ENCODE peak calls at places on chromosomes 7 and 10, in nine cellular contexts. One of them, this sample, is unnamed.

GRCh38 chr10:1544209-1544673 is 193.1 kb downstream of the ADARB2 start:
- DNase-seq in endothelial cell: no peak
- DNase-seq in type B pancreatic cell: no peak
- DNase-seq in ELR: no peak
- DNase-seq in stromal cell of bone marrow: no peak
- DNase-seq in stimulated activated CD4-positive, alpha-beta T cell treated with anti-CD3 and anti-CD28 coated beads, Interleukin-2, amount 100 ng/mL, for 24 hours: no peak
- DNase-seq in germinal center: no peak
- DNase-seq in activated naive CD4-positive, alpha-beta T cell treated with anti-CD3 and anti-CD28 coated beads, Interleukin-2, amount 50 U/mL, for 72 hours: peak; percentile 26
- DNase-seq in iris pigment epithelial cell: no peak
- DNase-seq in this sample: no peak

GRCh38 chr10:79344502-79345195 is 2.6 kb upstream of the PPIF start:
- DNase-seq in endothelial cell: no peak
- DNase-seq in type B pancreatic cell: peak; percentile 27
- DNase-seq in ELR: no peak
- DNase-seq in stromal cell of bone marrow: no peak
- DNase-seq in stimulated activated CD4-positive, alpha-beta T cell treated with anti-CD3 and anti-CD28 coated beads, Interleukin-2, amount 100 ng/mL, for 24 hours: no peak
- DNase-seq in germinal center: no peak
- DNase-seq in activated naive CD4-positive, alpha-beta T cell treated with anti-CD3 and anti-CD28 coated beads, Interleukin-2, amount 50 U/mL, for 72 hours: peak; percentile 1
- DNase-seq in iris pigment epithelial cell: no peak
- DNase-seq in this sample: no peak

GRCh38 chr10:70918851-70919530 is 30.6 kb upstream of the PCBD1 start:
- DNase-seq in endothelial cell: no peak
- DNase-seq in type B pancreatic cell: no peak
- DNase-seq in ELR: no peak
- DNase-seq in stromal cell of bone marrow: no peak
- DNase-seq in stimulated activated CD4-positive, alpha-beta T cell treated with anti-CD3 and anti-CD28 coated beads, Interleukin-2, amount 100 ng/mL, for 24 hours: no peak
- DNase-seq in germinal center: no peak
- DNase-seq in activated naive CD4-positive, alpha-beta T cell treated with anti-CD3 and anti-CD28 coated beads, Interleukin-2, amount 50 U/mL, for 72 hours: no peak
- DNase-seq in iris pigment epithelial cell: no peak
- DNase-seq in this sample: no peak

GRCh38 chr10:104297697-104298660 is 29.0 kb downstream of the GSTO2 start:
- DNase-seq in endothelial cell: peak; percentile 83
- DNase-seq in type B pancreatic cell: no peak
- DNase-seq in ELR: peak; percentile 89
- DNase-seq in stromal cell of bone marrow: no peak
- DNase-seq in stimulated activated CD4-positive, alpha-beta T cell treated with anti-CD3 and anti-CD28 coated beads, Interleukin-2, amount 100 ng/mL, for 24 hours: peak; percentile 58
- DNase-seq in germinal center: peak; percentile 37
- DNase-seq in activated naive CD4-positive, alpha-beta T cell treated with anti-CD3 and anti-CD28 coated beads, Interleukin-2, amount 50 U/mL, for 72 hours: no peak
- DNase-seq in iris pigment epithelial cell: peak; percentile 80
- DNase-seq in this sample: peak; percentile 43

GRCh38 chr7:5769571-5769970 is 11.9 kb downstream of the RNF216 start:
- DNase-seq in endothelial cell: no peak
- DNase-seq in type B pancreatic cell: no peak
- DNase-seq in ELR: no peak
- DNase-seq in stromal cell of bone marrow: no peak
- DNase-seq in stimulated activated CD4-positive, alpha-beta T cell treated with anti-CD3 and anti-CD28 coated beads, Interleukin-2, amount 100 ng/mL, for 24 hours: no peak
- DNase-seq in germinal center: no peak
- DNase-seq in activated naive CD4-positive, alpha-beta T cell treated with anti-CD3 and anti-CD28 coated beads, Interleukin-2, amount 50 U/mL, for 72 hours: no peak
- DNase-seq in iris pigment epithelial cell: peak; percentile 50
- DNase-seq in this sample: no peak

GRCh38 chr10:70564901-70565351 is 37.6 kb downstream of the PRF1 start:
- DNase-seq in endothelial cell: no peak
- DNase-seq in type B pancreatic cell: no peak
- DNase-seq in ELR: no peak
- DNase-seq in stromal cell of bone marrow: no peak
- DNase-seq in stimulated activated CD4-positive, alpha-beta T cell treated with anti-CD3 and anti-CD28 coated beads, Interleukin-2, amount 100 ng/mL, for 24 hours: no peak
- DNase-seq in germinal center: no peak
- DNase-seq in activated naive CD4-positive, alpha-beta T cell treated with anti-CD3 and anti-CD28 coated beads, Interleukin-2, amount 50 U/mL, for 72 hours: no peak
- DNase-seq in iris pigment epithelial cell: no peak
- DNase-seq in this sample: no peak

GRCh38 chr10:117927334-117927733 is 119.4 kb downstream of the RAB11FIP2 start:
- DNase-seq in endothelial cell: no peak
- DNase-seq in type B pancreatic cell: no peak
- DNase-seq in ELR: no peak
- DNase-seq in stromal cell of bone marrow: no peak
- DNase-seq in stimulated activated CD4-positive, alpha-beta T cell treated with anti-CD3 and anti-CD28 coated beads, Interleukin-2, amount 100 ng/mL, for 24 hours: no peak
- DNase-seq in germinal center: no peak
- DNase-seq in activated naive CD4-positive, alpha-beta T cell treated with anti-CD3 and anti-CD28 coated beads, Interleukin-2, amount 50 U/mL, for 72 hours: no peak
- DNase-seq in iris pigment epithelial cell: no peak
- DNase-seq in this sample: no peak

GRCh38 chr10:29926649-29927048 is 132.7 kb downstream of the JCAD start:
- DNase-seq in endothelial cell: no peak
- DNase-seq in type B pancreatic cell: no peak
- DNase-seq in ELR: peak; percentile 55
- DNase-seq in stromal cell of bone marrow: peak; percentile 44
- DNase-seq in stimulated activated CD4-positive, alpha-beta T cell treated with anti-CD3 and anti-CD28 coated beads, Interleukin-2, amount 100 ng/mL, for 24 hours: no peak
- DNase-seq in germinal center: no peak
- DNase-seq in activated naive CD4-positive, alpha-beta T cell treated with anti-CD3 and anti-CD28 coated beads, Interleukin-2, amount 50 U/mL, for 72 hours: no peak
- DNase-seq in iris pigment epithelial cell: peak; percentile 73
- DNase-seq in this sample: no peak

GRCh38 chr10:93160829-93161228 is 87.1 kb downstream of the CYP26A1 start:
- DNase-seq in endothelial cell: no peak
- DNase-seq in type B pancreatic cell: no peak
- DNase-seq in ELR: peak; percentile 90
- DNase-seq in stromal cell of bone marrow: peak; percentile 96
- DNase-seq in stimulated activated CD4-positive, alpha-beta T cell treated with anti-CD3 and anti-CD28 coated beads, Interleukin-2, amount 100 ng/mL, for 24 hours: no peak
- DNase-seq in germinal center: no peak
- DNase-seq in activated naive CD4-positive, alpha-beta T cell treated with anti-CD3 and anti-CD28 coated beads, Interleukin-2, amount 50 U/mL, for 72 hours: no peak
- DNase-seq in iris pigment epithelial cell: peak; percentile 83
- DNase-seq in this sample: no peak

GRCh38 chr10:14200645-14201534 is 129.8 kb downstream of the FRMD4A start:
- DNase-seq in endothelial cell: peak; percentile 44
- DNase-seq in type B pancreatic cell: no peak
- DNase-seq in ELR: no peak
- DNase-seq in stromal cell of bone marrow: no peak
- DNase-seq in stimulated activated CD4-positive, alpha-beta T cell treated with anti-CD3 and anti-CD28 coated beads, Interleukin-2, amount 100 ng/mL, for 24 hours: peak; percentile 21
- DNase-seq in germinal center: no peak
- DNase-seq in activated naive CD4-positive, alpha-beta T cell treated with anti-CD3 and anti-CD28 coated beads, Interleukin-2, amount 50 U/mL, for 72 hours: no peak
- DNase-seq in iris pigment epithelial cell: no peak
- DNase-seq in this sample: no peak

GRCh38 chr10:124741922-124742417 is 2.2 kb downstream of the FAM53B start:
- DNase-seq in endothelial cell: no peak
- DNase-seq in type B pancreatic cell: no peak
- DNase-seq in ELR: no peak
- DNase-seq in stromal cell of bone marrow: no peak
- DNase-seq in stimulated activated CD4-positive, alpha-beta T cell treated with anti-CD3 and anti-CD28 coated beads, Interleukin-2, amount 100 ng/mL, for 24 hours: no peak
- DNase-seq in germinal center: no peak
- DNase-seq in activated naive CD4-positive, alpha-beta T cell treated with anti-CD3 and anti-CD28 coated beads, Interleukin-2, amount 50 U/mL, for 72 hours: no peak
- DNase-seq in iris pigment epithelial cell: no peak
- DNase-seq in this sample: no peak

GRCh38 chr7:44119829-44120380 is 3.4 kb downstream of the POLD2 start:
- DNase-seq in endothelial cell: no peak
- DNase-seq in type B pancreatic cell: no peak
- DNase-seq in ELR: no peak
- DNase-seq in stromal cell of bone marrow: no peak
- DNase-seq in stimulated activated CD4-positive, alpha-beta T cell treated with anti-CD3 and anti-CD28 coated beads, Interleukin-2, amount 100 ng/mL, for 24 hours: no peak
- DNase-seq in germinal center: no peak
- DNase-seq in activated naive CD4-positive, alpha-beta T cell treated with anti-CD3 and anti-CD28 coated beads, Interleukin-2, amount 50 U/mL, for 72 hours: no peak
- DNase-seq in iris pigment epithelial cell: no peak
- DNase-seq in this sample: no peak

GRCh38 chr10:130809181-130809580 is 502.3 kb downstream of the TCERG1L start:
- DNase-seq in endothelial cell: no peak
- DNase-seq in type B pancreatic cell: peak; percentile 49
- DNase-seq in ELR: no peak
- DNase-seq in stromal cell of bone marrow: no peak
- DNase-seq in stimulated activated CD4-positive, alpha-beta T cell treated with anti-CD3 and anti-CD28 coated beads, Interleukin-2, amount 100 ng/mL, for 24 hours: no peak
- DNase-seq in germinal center: no peak
- DNase-seq in activated naive CD4-positive, alpha-beta T cell treated with anti-CD3 and anti-CD28 coated beads, Interleukin-2, amount 50 U/mL, for 72 hours: no peak
- DNase-seq in iris pigment epithelial cell: no peak
- DNase-seq in this sample: no peak

GRCh38 chr7:115145512-115145911 is 223.6 kb downstream of the MDFIC start:
- DNase-seq in endothelial cell: no peak
- DNase-seq in type B pancreatic cell: no peak
- DNase-seq in ELR: no peak
- DNase-seq in stromal cell of bone marrow: peak; percentile 78
- DNase-seq in stimulated activated CD4-positive, alpha-beta T cell treated with anti-CD3 and anti-CD28 coated beads, Interleukin-2, amount 100 ng/mL, for 24 hours: no peak
- DNase-seq in germinal center: no peak
- DNase-seq in activated naive CD4-positive, alpha-beta T cell treated with anti-CD3 and anti-CD28 coated beads, Interleukin-2, amount 50 U/mL, for 72 hours: no peak
- DNase-seq in iris pigment epithelial cell: peak; percentile 70
- DNase-seq in this sample: no peak

GRCh38 chr10:436013-436697 is 253.3 kb downstream of the DIP2C start:
- DNase-seq in endothelial cell: no peak
- DNase-seq in type B pancreatic cell: no peak
- DNase-seq in ELR: no peak
- DNase-seq in stromal cell of bone marrow: no peak
- DNase-seq in stimulated activated CD4-positive, alpha-beta T cell treated with anti-CD3 and anti-CD28 coated beads, Interleukin-2, amount 100 ng/mL, for 24 hours: no peak
- DNase-seq in germinal center: no peak
- DNase-seq in activated naive CD4-positive, alpha-beta T cell treated with anti-CD3 and anti-CD28 coated beads, Interleukin-2, amount 50 U/mL, for 72 hours: no peak
- DNase-seq in iris pigment epithelial cell: no peak
- DNase-seq in this sample: no peak

GRCh38 chr7:46755120-46756034 is 826.5 kb downstream of the TNS3 start:
- DNase-seq in endothelial cell: no peak
- DNase-seq in type B pancreatic cell: no peak
- DNase-seq in ELR: peak; percentile 62
- DNase-seq in stromal cell of bone marrow: no peak
- DNase-seq in stimulated activated CD4-positive, alpha-beta T cell treated with anti-CD3 and anti-CD28 coated beads, Interleukin-2, amount 100 ng/mL, for 24 hours: no peak
- DNase-seq in germinal center: no peak
- DNase-seq in activated naive CD4-positive, alpha-beta T cell treated with anti-CD3 and anti-CD28 coated beads, Interleukin-2, amount 50 U/mL, for 72 hours: no peak
- DNase-seq in iris pigment epithelial cell: no peak
- DNase-seq in this sample: no peak

GRCh38 chr7:41046221-41046761 is 656.6 kb downstream of the INHBA start:
- DNase-seq in endothelial cell: no peak
- DNase-seq in type B pancreatic cell: no peak
- DNase-seq in ELR: peak; percentile 72
- DNase-seq in stromal cell of bone marrow: no peak
- DNase-seq in stimulated activated CD4-positive, alpha-beta T cell treated with anti-CD3 and anti-CD28 coated beads, Interleukin-2, amount 100 ng/mL, for 24 hours: no peak
- DNase-seq in germinal center: no peak
- DNase-seq in activated naive CD4-positive, alpha-beta T cell treated with anti-CD3 and anti-CD28 coated beads, Interleukin-2, amount 50 U/mL, for 72 hours: no peak
- DNase-seq in iris pigment epithelial cell: peak; percentile 58
- DNase-seq in this sample: no peak

GRCh38 chr7:114966156-114966555 is 44.3 kb downstream of the MDFIC start:
- DNase-seq in endothelial cell: no peak
- DNase-seq in type B pancreatic cell: no peak
- DNase-seq in ELR: no peak
- DNase-seq in stromal cell of bone marrow: no peak
- DNase-seq in stimulated activated CD4-positive, alpha-beta T cell treated with anti-CD3 and anti-CD28 coated beads, Interleukin-2, amount 100 ng/mL, for 24 hours: no peak
- DNase-seq in germinal center: no peak
- DNase-seq in activated naive CD4-positive, alpha-beta T cell treated with anti-CD3 and anti-CD28 coated beads, Interleukin-2, amount 50 U/mL, for 72 hours: no peak
- DNase-seq in iris pigment epithelial cell: no peak
- DNase-seq in this sample: no peak

GRCh38 chr7:13920053-13920697 is 69.3 kb downstream of the ETV1 start:
- DNase-seq in endothelial cell: peak; percentile 39
- DNase-seq in type B pancreatic cell: no peak
- DNase-seq in ELR: peak; percentile 100
- DNase-seq in stromal cell of bone marrow: peak; percentile 95
- DNase-seq in stimulated activated CD4-positive, alpha-beta T cell treated with anti-CD3 and anti-CD28 coated beads, Interleukin-2, amount 100 ng/mL, for 24 hours: no peak
- DNase-seq in germinal center: no peak
- DNase-seq in activated naive CD4-positive, alpha-beta T cell treated with anti-CD3 and anti-CD28 coated beads, Interleukin-2, amount 50 U/mL, for 72 hours: no peak
- DNase-seq in iris pigment epithelial cell: peak; percentile 100
- DNase-seq in this sample: no peak

GRCh38 chr7:98295467-98296220 is 14.2 kb downstream of the BRI3 start:
- DNase-seq in endothelial cell: no peak
- DNase-seq in type B pancreatic cell: no peak
- DNase-seq in ELR: no peak
- DNase-seq in stromal cell of bone marrow: no peak
- DNase-seq in stimulated activated CD4-positive, alpha-beta T cell treated with anti-CD3 and anti-CD28 coated beads, Interleukin-2, amount 100 ng/mL, for 24 hours: no peak
- DNase-seq in germinal center: no peak
- DNase-seq in activated naive CD4-positive, alpha-beta T cell treated with anti-CD3 and anti-CD28 coated beads, Interleukin-2, amount 50 U/mL, for 72 hours: no peak
- DNase-seq in iris pigment epithelial cell: no peak
- DNase-seq in this sample: no peak

GRCh38 chr7:100568936-100569844 is 4.5 kb downstream of the SAP25 start:
- DNase-seq in endothelial cell: peak; percentile 64
- DNase-seq in type B pancreatic cell: peak; percentile 73
- DNase-seq in ELR: peak; percentile 53
- DNase-seq in stromal cell of bone marrow: no peak
- DNase-seq in stimulated activated CD4-positive, alpha-beta T cell treated with anti-CD3 and anti-CD28 coated beads, Interleukin-2, amount 100 ng/mL, for 24 hours: peak; percentile 68
- DNase-seq in germinal center: peak; percentile 41
- DNase-seq in activated naive CD4-positive, alpha-beta T cell treated with anti-CD3 and anti-CD28 coated beads, Interleukin-2, amount 50 U/mL, for 72 hours: no peak
- DNase-seq in iris pigment epithelial cell: peak; percentile 56
- DNase-seq in this sample: peak; percentile 58

GRCh38 chr10:97179731-97180366 is 5.9 kb downstream of the SLIT1 start:
- DNase-seq in endothelial cell: peak; percentile 55
- DNase-seq in type B pancreatic cell: no peak
- DNase-seq in ELR: peak; percentile 29
- DNase-seq in stromal cell of bone marrow: no peak
- DNase-seq in stimulated activated CD4-positive, alpha-beta T cell treated with anti-CD3 and anti-CD28 coated beads, Interleukin-2, amount 100 ng/mL, for 24 hours: peak; percentile 15
- DNase-seq in germinal center: peak; percentile 31
- DNase-seq in activated naive CD4-positive, alpha-beta T cell treated with anti-CD3 and anti-CD28 coated beads, Interleukin-2, amount 50 U/mL, for 72 hours: peak; percentile 14
- DNase-seq in iris pigment epithelial cell: no peak
- DNase-seq in this sample: no peak

GRCh38 chr7:78141533-78142281 is 343.1 kb downstream of the PHTF2 start:
- DNase-seq in endothelial cell: no peak
- DNase-seq in type B pancreatic cell: no peak
- DNase-seq in ELR: peak; percentile 33
- DNase-seq in stromal cell of bone marrow: peak; percentile 55
- DNase-seq in stimulated activated CD4-positive, alpha-beta T cell treated with anti-CD3 and anti-CD28 coated beads, Interleukin-2, amount 100 ng/mL, for 24 hours: no peak
- DNase-seq in germinal center: no peak
- DNase-seq in activated naive CD4-positive, alpha-beta T cell treated with anti-CD3 and anti-CD28 coated beads, Interleukin-2, amount 50 U/mL, for 72 hours: no peak
- DNase-seq in iris pigment epithelial cell: peak; percentile 16
- DNase-seq in this sample: no peak

GRCh38 chr10:128098631-128099030 is 27.6 kb downstream of the MKI67 start:
- DNase-seq in endothelial cell: no peak
- DNase-seq in type B pancreatic cell: no peak
- DNase-seq in ELR: no peak
- DNase-seq in stromal cell of bone marrow: no peak
- DNase-seq in stimulated activated CD4-positive, alpha-beta T cell treated with anti-CD3 and anti-CD28 coated beads, Interleukin-2, amount 100 ng/mL, for 24 hours: no peak
- DNase-seq in germinal center: no peak
- DNase-seq in activated naive CD4-positive, alpha-beta T cell treated with anti-CD3 and anti-CD28 coated beads, Interleukin-2, amount 50 U/mL, for 72 hours: peak; percentile 44
- DNase-seq in iris pigment epithelial cell: no peak
- DNase-seq in this sample: no peak

GRCh38 chr7:29102554-29103151 is 43.7 kb downstream of the CPVL start:
- DNase-seq in endothelial cell: peak; percentile 75
- DNase-seq in type B pancreatic cell: no peak
- DNase-seq in ELR: peak; percentile 56
- DNase-seq in stromal cell of bone marrow: peak; percentile 45
- DNase-seq in stimulated activated CD4-positive, alpha-beta T cell treated with anti-CD3 and anti-CD28 coated beads, Interleukin-2, amount 100 ng/mL, for 24 hours: peak; percentile 39
- DNase-seq in germinal center: peak; percentile 22
- DNase-seq in activated naive CD4-positive, alpha-beta T cell treated with anti-CD3 and anti-CD28 coated beads, Interleukin-2, amount 50 U/mL, for 72 hours: no peak
- DNase-seq in iris pigment epithelial cell: peak; percentile 60
- DNase-seq in this sample: peak; percentile 30

GRCh38 chr10:132392811-132393694 is 3.9 kb upstream of the PWWP2B start:
- DNase-seq in endothelial cell: no peak
- DNase-seq in type B pancreatic cell: no peak
- DNase-seq in ELR: peak; percentile 71
- DNase-seq in stromal cell of bone marrow: no peak
- DNase-seq in stimulated activated CD4-positive, alpha-beta T cell treated with anti-CD3 and anti-CD28 coated beads, Interleukin-2, amount 100 ng/mL, for 24 hours: no peak
- DNase-seq in germinal center: no peak
- DNase-seq in activated naive CD4-positive, alpha-beta T cell treated with anti-CD3 and anti-CD28 coated beads, Interleukin-2, amount 50 U/mL, for 72 hours: no peak
- DNase-seq in iris pigment epithelial cell: peak; percentile 44
- DNase-seq in this sample: no peak

GRCh38 chr7:101636822-101637623 is 7.9 kb upstream of the MYL10 start:
- DNase-seq in endothelial cell: no peak
- DNase-seq in type B pancreatic cell: no peak
- DNase-seq in ELR: peak; percentile 41
- DNase-seq in stromal cell of bone marrow: no peak
- DNase-seq in stimulated activated CD4-positive, alpha-beta T cell treated with anti-CD3 and anti-CD28 coated beads, Interleukin-2, amount 100 ng/mL, for 24 hours: no peak
- DNase-seq in germinal center: no peak
- DNase-seq in activated naive CD4-positive, alpha-beta T cell treated with anti-CD3 and anti-CD28 coated beads, Interleukin-2, amount 50 U/mL, for 72 hours: no peak
- DNase-seq in iris pigment epithelial cell: no peak
- DNase-seq in this sample: no peak

GRCh38 chr10:5890519-5890878 is 456 bp downstream of the FBH1 start:
- DNase-seq in endothelial cell: peak; percentile 21
- DNase-seq in type B pancreatic cell: no peak
- DNase-seq in ELR: peak; percentile 48
- DNase-seq in stromal cell of bone marrow: no peak
- DNase-seq in stimulated activated CD4-positive, alpha-beta T cell treated with anti-CD3 and anti-CD28 coated beads, Interleukin-2, amount 100 ng/mL, for 24 hours: peak; percentile 35
- DNase-seq in germinal center: no peak
- DNase-seq in activated naive CD4-positive, alpha-beta T cell treated with anti-CD3 and anti-CD28 coated beads, Interleukin-2, amount 50 U/mL, for 72 hours: no peak
- DNase-seq in iris pigment epithelial cell: no peak
- DNase-seq in this sample: no peak

GRCh38 chr10:112763916-112764520 is 186.0 kb upstream of the TCF7L2 start:
- DNase-seq in endothelial cell: no peak
- DNase-seq in type B pancreatic cell: no peak
- DNase-seq in ELR: peak; percentile 94
- DNase-seq in stromal cell of bone marrow: peak; percentile 58
- DNase-seq in stimulated activated CD4-positive, alpha-beta T cell treated with anti-CD3 and anti-CD28 coated beads, Interleukin-2, amount 100 ng/mL, for 24 hours: no peak
- DNase-seq in germinal center: no peak
- DNase-seq in activated naive CD4-positive, alpha-beta T cell treated with anti-CD3 and anti-CD28 coated beads, Interleukin-2, amount 50 U/mL, for 72 hours: no peak
- DNase-seq in iris pigment epithelial cell: peak; percentile 71
- DNase-seq in this sample: no peak

GRCh38 chr7:102321351-102322201 is 34.7 kb downstream of the SPDYE6 start:
- DNase-seq in endothelial cell: peak; percentile 46
- DNase-seq in type B pancreatic cell: no peak
- DNase-seq in ELR: no peak
- DNase-seq in stromal cell of bone marrow: no peak
- DNase-seq in stimulated activated CD4-positive, alpha-beta T cell treated with anti-CD3 and anti-CD28 coated beads, Interleukin-2, amount 100 ng/mL, for 24 hours: no peak
- DNase-seq in germinal center: peak; percentile 69
- DNase-seq in activated naive CD4-positive, alpha-beta T cell treated with anti-CD3 and anti-CD28 coated beads, Interleukin-2, amount 50 U/mL, for 72 hours: no peak
- DNase-seq in iris pigment epithelial cell: no peak
- DNase-seq in this sample: no peak

GRCh38 chr7:101377189-101377736 is 14.6 kb downstream of the COL26A1 start:
- DNase-seq in endothelial cell: no peak
- DNase-seq in type B pancreatic cell: no peak
- DNase-seq in ELR: no peak
- DNase-seq in stromal cell of bone marrow: no peak
- DNase-seq in stimulated activated CD4-positive, alpha-beta T cell treated with anti-CD3 and anti-CD28 coated beads, Interleukin-2, amount 100 ng/mL, for 24 hours: no peak
- DNase-seq in germinal center: no peak
- DNase-seq in activated naive CD4-positive, alpha-beta T cell treated with anti-CD3 and anti-CD28 coated beads, Interleukin-2, amount 50 U/mL, for 72 hours: no peak
- DNase-seq in iris pigment epithelial cell: no peak
- DNase-seq in this sample: no peak

This sample was measured in stimulated activated naive CD8-positive, alpha-beta T cell treated with anti-CD3 and anti-CD28 coated beads, Interleukin-15, amount 100 ng/mL, for 72 hours.